ENCODE peak calls at places on chromosomes 7 and 10, in four cellular contexts. S, V, Y and U are unnamed samples. For H3K36me3, the result is how much of the 10 kb centered on the place peaks cover.

GRCh38 chr7:19011212-19011611 is 106.2 kb downstream of the TWIST1 start:
- DNase-seq in S (no peak), V (no peak), Y (peak), U (no peak)

GRCh38 chr10:13649844-13650520 is 63.2 kb downstream of the PRPF18 start:
- DNase-seq in S (no peak), V (no peak), Y (no peak), U (no peak)

GRCh38 chr10:95818663-95819062 is 62.7 kb downstream of the ENTPD1 start:
- DNase-seq in S (no peak), V (no peak), Y (peak), U (peak)

GRCh38 chr10:92891885-92892705 is 43.8 kb downstream of the EXOC6 start:
- DNase-seq in S (peak), V (peak), Y (peak), U (peak)

GRCh38 chr7:98616381-98617050 is 569 bp upstream of the NPTX2 start:
- DNase-seq in S (no peak), V (no peak), Y (no peak), U (no peak)

GRCh38 chr10:69842932-69843331 is 41.2 kb downstream of the COL13A1 start:
- DNase-seq in S (no peak), V (no peak), Y (no peak), U (no peak)

GRCh38 chr10:96125142-96125515 is 5.0 kb upstream of the ZNF518A start:
- DNase-seq in S (peak), V (no peak), Y (peak), U (no peak)

GRCh38 chr7:114414151-114415053 is at the start of gene FOXP2:
- DNase-seq in S (no peak), V (no peak), Y (peak), U (no peak)

GRCh38 chr10:50416181-50416824 is 165.0 kb upstream of the ASAH2 start:
- DNase-seq in S (no peak), V (no peak), Y (no peak), U (no peak)

GRCh38 chr10:93554760-93555432 is 11.6 kb upstream of the FFAR4 start:
- DNase-seq in S (peak), V (peak), Y (peak), U (no peak)

GRCh38 chr10:37803269-37803668 is 54.1 kb downstream of the ZNF248 start:
- DNase-seq in S (no peak), V (no peak), Y (no peak), U (no peak)

GRCh38 chr10:22619111-22619510 is 95.3 kb downstream of the PIP4K2A start:
- DNase-seq in S (no peak), V (no peak), Y (peak), U (no peak)

GRCh38 chr7:155858521-155859061 is 46.3 kb upstream of the SHH start:
- DNase-seq in S (no peak), V (peak), Y (peak), U (peak)

GRCh38 chr7:30727061-30727945 is 24.6 kb upstream of the INMT start:
- DNase-seq in S (no peak), V (no peak), Y (peak), U (no peak)

GRCh38 chr10:84845628-84846261 is 517.4 kb downstream of the CCSER2 start:
- DNase-seq in S (no peak), V (no peak), Y (no peak), U (no peak)

GRCh38 chr7:100081535-100082102 is at the start of gene ZNF3:
- DNase-seq in S (peak), V (peak), Y (peak), U (peak)

GRCh38 chr10:60729106-60729505 is 49.2 kb upstream of the CDK1 start:
- DNase-seq in S (no peak), V (no peak), Y (no peak), U (no peak)

GRCh38 chr7:17233643-17234397 is 64.6 kb upstream of the AHR start:
- DNase-seq in S (peak), V (no peak), Y (peak), U (no peak)

GRCh38 chr10:44801383-44802327 is 109.5 kb upstream of the TMEM72 start:
- DNase-seq in S (no peak), V (peak), Y (peak), U (peak)

GRCh38 chr10:17041626-17042520 is 87.7 kb downstream of the CUBN start:
- DNase-seq in S (no peak), V (no peak), Y (no peak), U (no peak)

GRCh38 chr10:28915989-28916588 is 238.8 kb downstream of the BAMBI start:
- DNase-seq in S (no peak), V (no peak), Y (no peak), U (no peak)

GRCh38 chr7:28155964-28156363 is 24.6 kb downstream of the JAZF1 start:
- DNase-seq in S (no peak), V (no peak), Y (peak), U (peak)

GRCh38 chr7:145863-146262 is 46.5 kb upstream of the FAM20C start:
- DNase-seq in S (no peak), V (no peak), Y (no peak), U (no peak)

GRCh38 chr7:84042110-84042539 is 152.5 kb downstream of the SEMA3A start:
- DNase-seq in S (peak), V (peak), Y (peak), U (peak)

GRCh38 chr10:104441601-104442000 is 88.0 kb downstream of the CFAP58 start:
- DNase-seq in S (no peak), V (no peak), Y (peak), U (peak)

GRCh38 chr10:128071417-128071782 is 54.8 kb downstream of the MKI67 start:
- DNase-seq in S (no peak), V (no peak), Y (no peak), U (no peak)

GRCh38 chr10:8543361-8544056 is 489.0 kb downstream of the GATA3 start:
- DNase-seq in S (no peak), V (peak), Y (no peak), U (no peak)

GRCh38 chr7:118753464-118753863 is 529.0 kb downstream of the ANKRD7 start:
- DNase-seq in S (no peak), V (no peak), Y (no peak), U (no peak)

GRCh38 chr7:109950821-109951601 is 1139.9 kb upstream of the LRRN3 start:
- DNase-seq in S (no peak), V (no peak), Y (no peak), U (peak)

DNA sequence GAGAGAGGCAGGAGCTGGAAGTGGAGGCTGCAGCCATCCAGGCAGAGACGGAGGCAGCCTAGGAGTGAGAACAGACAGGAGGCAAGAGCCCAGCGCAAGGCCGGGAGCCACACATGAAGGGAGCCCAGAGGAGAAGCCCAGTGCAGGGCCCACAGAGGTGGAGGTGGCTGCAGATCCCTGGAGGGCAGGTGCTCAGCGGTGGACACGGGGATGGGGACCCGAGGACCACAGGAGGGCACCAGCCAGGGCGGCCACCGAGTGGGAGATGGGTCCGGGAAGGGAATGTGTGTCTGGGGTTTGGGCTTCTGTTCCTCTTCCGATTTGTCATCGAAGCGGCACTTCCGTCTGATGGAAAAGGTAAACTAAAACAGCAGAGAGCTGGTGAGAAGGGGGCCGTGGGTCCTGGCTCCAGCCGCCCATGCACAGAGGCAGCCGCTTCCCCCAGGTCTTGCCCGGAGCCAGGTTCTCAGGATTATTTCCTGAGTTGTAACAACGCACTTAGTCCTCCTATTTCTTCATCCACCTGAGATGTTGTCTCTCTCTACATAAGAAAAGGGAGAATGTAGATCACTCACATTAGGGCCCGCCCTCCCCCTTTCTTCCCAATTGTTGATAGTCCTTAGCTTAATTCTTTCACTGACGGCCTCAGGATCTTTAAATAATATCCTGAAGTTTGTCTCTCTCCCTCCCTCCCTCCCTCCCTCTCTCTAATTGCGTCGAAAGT is 174.9 kb upstream of the PPP2R2D start:
- DNase-seq in S (no peak), V (peak), Y (no peak), U (no peak)
- H3K4me3 ChIP-seq in S (no peak), V (peak), Y (no peak), U (no peak)

GRCh38 chr7:5406957-5407930 is 16.4 kb downstream of the TNRC18 start:
- DNase-seq in S (no peak), V (no peak), Y (no peak), U (no peak)
- TF ChIP-seq CTCF in S (no peak), V (no peak), Y (no peak), U (no peak)

GRCh38 chr10:119153041-119153440 is 12.5 kb downstream of the SFXN4 start:
- DNase-seq in S (no peak), V (no peak), Y (no peak), U (no peak)
- H3K36me3 ChIP-seq in S (under half), V (half or more), Y (under half), U (under half)

GRCh38 chr10:11125004-11125403 is 107.3 kb downstream of the CELF2 start:
- DNase-seq in S (no peak), V (no peak), Y (no peak), U (no peak)
- H3K4me3 ChIP-seq in S (no peak), V (no peak), Y (no peak), U (no peak)

GRCh38 chr10:123557366-123558108 is 108.6 kb upstream of the GPR26 start:
- DNase-seq in S (no peak), V (no peak), Y (no peak), U (no peak)
- TF ChIP-seq CTCF in S (no peak), V (no peak), Y (no peak), U (no peak)